ENCODE peak calls at places on chromosomes 12 and 14, in ten cellular contexts. M is IMR-90, H is right atrium auricular region, C is psoas muscle, L is fibroblast of mammary gland, A is AG10803, V is GM06990, I is brain microvascular endothelial cell, T is hepatocyte, J is thoracic aorta. O is an unnamed sample.

GRCh38 chr12:52202361-52203078 is 10.7 kb upstream of the KRT80 start:
- DNase-seq in M (peak), H (no peak), C (no peak), L (no peak), A (no peak), V (no peak), I (no peak), T (no peak), J (no peak), O (no peak)

GRCh38 chr14:91127411-91127810 is 13.5 kb downstream of the DGLUCY start:
- DNase-seq in M (no peak), H (no peak), C (peak), L (no peak), A (no peak), V (no peak), I (no peak), T (peak), J (no peak), O (no peak)

GRCh38 chr14:73462078-73462715 is 3.9 kb upstream of the NUMB start:
- DNase-seq in M (peak), H (peak), C (no peak), L (peak), A (peak), V (no peak), I (no peak), T (peak), J (no peak), O (no peak)

GRCh38 chr12:114875323-114875722 is 191.3 kb upstream of the TBX3 start:
- DNase-seq in M (no peak), H (no peak), C (no peak), L (no peak), A (no peak), V (no peak), I (no peak), T (peak), J (no peak), O (no peak)

GRCh38 chr12:125124320-125124966 is 59.2 kb downstream of the AACS start:
- DNase-seq in M (no peak), H (no peak), C (no peak), L (no peak), A (no peak), V (no peak), I (no peak), T (peak), J (no peak), O (no peak)

GRCh38 chr14:49615776-49616175 is 4.7 kb downstream of the RPL36AL start:
- DNase-seq in M (no peak), H (no peak), C (no peak), L (no peak), A (no peak), V (no peak), I (no peak), T (no peak), J (no peak), O (no peak)

GRCh38 chr14:92586001-92586947 is 72.7 kb downstream of the RIN3 start:
- DNase-seq in M (peak), H (no peak), C (no peak), L (peak), A (peak), V (peak), I (peak), T (peak), J (peak), O (peak)

GRCh38 chr14:104977681-104978647 is at the start of gene AHNAK2:
- DNase-seq in M (peak), H (no peak), C (peak), L (peak), A (peak), V (peak), I (peak), T (peak), J (no peak), O (peak)

GRCh38 chr12:77294016-77294415 is 228.6 kb upstream of the E2F7 start:
- DNase-seq in M (peak), H (no peak), C (no peak), L (peak), A (no peak), V (no peak), I (peak), T (no peak), J (no peak), O (peak)

GRCh38 chr12:131060011-131060703 is 106.5 kb downstream of the ADGRD1 start:
- DNase-seq in M (no peak), H (no peak), C (peak), L (no peak), A (no peak), V (no peak), I (no peak), T (no peak), J (no peak), O (no peak)

GRCh38 chr12:52884526-52885293 is 20.2 kb downstream of the KRT8 start:
- DNase-seq in M (peak), H (peak), C (peak), L (peak), A (peak), V (no peak), I (peak), T (peak), J (no peak), O (peak)

GRCh38 chr12:40232602-40233001 is 7.8 kb downstream of the LRRK2 start:
- DNase-seq in M (no peak), H (no peak), C (no peak), L (no peak), A (no peak), V (no peak), I (no peak), T (no peak), J (no peak), O (no peak)

GRCh38 chr14:105108516-105108864 is 43.3 kb upstream of the GPR132 start:
- DNase-seq in M (no peak), H (no peak), C (no peak), L (no peak), A (no peak), V (no peak), I (no peak), T (no peak), J (no peak), O (no peak)

GRCh38 chr14:39169541-39169900 is 612 bp downstream of the TRAPPC6B start:
- DNase-seq in M (no peak), H (no peak), C (no peak), L (no peak), A (no peak), V (no peak), I (no peak), T (no peak), J (no peak), O (no peak)

DNA sequence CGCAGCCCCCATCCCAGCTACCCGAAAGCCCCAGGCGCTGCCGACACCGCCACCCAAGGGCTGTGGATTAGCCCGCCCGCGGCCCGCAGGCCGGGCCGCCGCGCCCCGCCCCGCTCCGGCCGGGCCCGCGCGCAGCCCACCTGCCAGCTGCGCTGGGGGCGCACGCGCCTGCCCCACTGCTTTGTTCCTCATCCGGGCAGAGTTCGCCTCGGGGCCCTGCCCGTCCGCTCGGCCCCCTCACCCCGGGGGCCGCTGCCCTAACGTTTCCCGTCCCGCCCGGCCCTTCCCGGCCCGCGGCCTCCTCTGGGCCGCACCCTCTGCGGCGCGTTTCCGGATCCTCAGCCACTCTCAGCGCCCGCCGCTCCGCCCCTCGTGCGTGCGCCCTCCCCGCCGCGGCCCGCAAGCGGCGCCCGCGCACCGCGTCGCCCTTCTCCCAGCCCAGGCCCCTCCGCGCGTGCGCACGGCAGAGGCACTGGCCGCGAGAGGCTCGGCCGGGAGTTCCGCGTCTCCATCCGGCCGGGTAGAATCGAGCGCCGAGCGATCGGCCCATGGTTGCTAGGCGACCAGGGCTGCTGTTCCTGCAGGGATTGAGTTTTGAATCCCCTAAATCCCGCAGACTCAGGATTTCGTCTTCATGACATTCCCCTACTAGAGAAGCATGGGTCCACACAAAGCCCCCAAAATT is at the start of gene PRDM4:
- DNase-seq in M (peak), H (peak), C (peak), L (peak), A (peak), V (peak), I (peak), T (peak), J (peak), O (peak)
- TF ChIP-seq CTCF in M (peak), H (peak), C (peak), L (no peak), A (no peak), V (no peak), I (no peak), T (peak), J (no peak), O (peak)

DNA sequence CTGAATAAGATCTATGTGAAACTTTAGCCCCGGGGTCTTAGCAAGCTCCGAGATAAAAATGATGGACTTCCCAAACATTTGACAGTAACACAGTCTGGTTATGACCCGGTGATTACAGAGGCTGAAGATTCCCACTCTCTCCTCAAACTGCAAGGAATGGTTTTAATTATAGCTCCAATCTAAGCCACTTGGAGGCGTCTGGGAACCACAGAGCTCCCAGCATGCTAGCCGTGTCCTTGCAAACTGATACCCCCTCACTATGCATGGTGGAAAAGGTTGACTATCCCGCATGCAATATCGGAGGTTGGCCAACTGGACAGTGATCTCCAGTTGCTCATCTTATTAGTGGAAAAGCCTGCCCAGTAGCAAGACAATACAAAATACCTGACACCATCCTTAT is 76.5 kb upstream of the GRIN2B start:
- DNase-seq in M (no peak), H (no peak), C (no peak), L (no peak), A (no peak), V (no peak), I (no peak), T (no peak), J (no peak), O (no peak)
- TF ChIP-seq CTCF in M (no peak), H (no peak), C (no peak), L (no peak), A (no peak), V (no peak), I (no peak), T (no peak), J (no peak), O (no peak)

GRCh38 chr12:105235747-105236476 is at the start of gene APPL2:
- DNase-seq in M (peak), H (peak), C (peak), L (peak), A (peak), V (peak), I (peak), T (peak), J (peak), O (peak)
- TF ChIP-seq CTCF in M (peak), H (peak), C (peak), L (no peak), A (no peak), V (no peak), I (no peak), T (peak), J (peak), O (peak)

GRCh38 chr14:81062816-81063215 is 107.4 kb downstream of the TSHR start:
- DNase-seq in M (peak), H (no peak), C (no peak), L (peak), A (no peak), V (peak), I (no peak), T (peak), J (no peak), O (no peak)
- TF ChIP-seq CTCF in M (peak), H (peak), C (no peak), L (peak), A (peak), V (peak), I (peak), T (no peak), J (no peak), O (no peak)